ENCODE peak calls at places on chromosomes 12 and 14, in ten cellular contexts. T is HFFc6; I is NCI-H510A treated with DMSO at 0.1 percent for 48 hours; C is mesenchymal stem cell; X is mucosa of gallbladder; V is stimulated activated CD8-positive, alpha-beta memory T cell treated with anti-CD3 and anti-CD28 coated beads, Interleukin-7, amount 100 ng/mL, for 1 hour; F is glutamatergic neuron; Q is cardiac septum; N is CD4-positive, alpha-beta T cell; D is NCI-H1417. M is an unnamed sample.

GRCh38 chr12:67802723-67803122 is 154.2 kb downstream of the DYRK2 start:
- DNase-seq in T (no peak), I (no peak), C (no peak), X (no peak), V (no peak), F (no peak), Q (no peak), N (no peak), D (no peak), M (no peak)

GRCh38 chr12:5188413-5188930 is 144.8 kb downstream of the KCNA5 start:
- DNase-seq in T (no peak), I (no peak), C (no peak), X (no peak), V (no peak), F (no peak), Q (no peak), N (no peak), D (no peak), M (no peak)

GRCh38 chr14:24430143-24430681 is 458 bp downstream of the KHNYN start:
- DNase-seq in T (peak), I (peak), C (peak), X (peak), V (no peak), F (peak), Q (peak), N (peak), D (peak), M (peak)

GRCh38 chr12:54879132-54879531 is 24.8 kb downstream of the MUCL1 start:
- DNase-seq in T (no peak), I (peak), C (no peak), X (no peak), V (no peak), F (no peak), Q (no peak), N (no peak), D (no peak), M (no peak)

GRCh38 chr14:56199976-56200577 is 81.9 kb downstream of the PELI2 start:
- DNase-seq in T (no peak), I (no peak), C (peak), X (no peak), V (no peak), F (no peak), Q (no peak), N (no peak), D (no peak), M (no peak)

GRCh38 chr14:101197595-101198397 is 294.3 kb upstream of the RTL1 start:
- DNase-seq in T (no peak), I (no peak), C (no peak), X (no peak), V (no peak), F (no peak), Q (peak), N (no peak), D (no peak), M (no peak)

GRCh38 chr12:48969847-48970701 is 1.5 kb downstream of the WNT10B start:
- DNase-seq in T (no peak), I (no peak), C (peak), X (no peak), V (no peak), F (peak), Q (peak), N (peak), D (no peak), M (no peak)

GRCh38 chr12:106248177-106248848 is 493 bp upstream of the CKAP4 start:
- DNase-seq in T (peak), I (peak), C (peak), X (peak), V (no peak), F (peak), Q (peak), N (peak), D (peak), M (peak)

GRCh38 chr14:75979641-75980422 is 2.0 kb downstream of the TGFB3 start:
- DNase-seq in T (no peak), I (no peak), C (no peak), X (peak), V (no peak), F (no peak), Q (no peak), N (no peak), D (no peak), M (peak)

GRCh38 chr14:103260629-103261124 is 73.4 kb upstream of the EIF5 start:
- DNase-seq in T (peak), I (peak), C (peak), X (peak), V (no peak), F (no peak), Q (no peak), N (no peak), D (peak), M (peak)

GRCh38 chr12:112303004-112303403 is 79.2 kb downstream of the HECTD4 start:
- DNase-seq in T (peak), I (no peak), C (peak), X (no peak), V (peak), F (no peak), Q (no peak), N (peak), D (no peak), M (no peak)

GRCh38 chr12:129772463-129773169 is 131.2 kb downstream of the TMEM132D start:
- DNase-seq in T (no peak), I (no peak), C (no peak), X (no peak), V (no peak), F (no peak), Q (no peak), N (no peak), D (no peak), M (no peak)

GRCh38 chr14:101571004-101571403 is 9.7 kb downstream of the DIO3 start:
- DNase-seq in T (no peak), I (no peak), C (no peak), X (no peak), V (no peak), F (no peak), Q (no peak), N (no peak), D (no peak), M (no peak)

GRCh38 chr12:76558684-76559276 is 791 bp downstream of the OSBPL8 start:
- DNase-seq in T (peak), I (peak), C (peak), X (peak), V (peak), F (peak), Q (peak), N (peak), D (peak), M (peak)

GRCh38 chr14:24311837-24312615 is 724 bp downstream of the LTB4R start:
- DNase-seq in T (peak), I (no peak), C (no peak), X (no peak), V (no peak), F (no peak), Q (no peak), N (no peak), D (no peak), M (peak)

GRCh38 chr12:23555180-23555784 is 394.2 kb downstream of the SOX5 start:
- DNase-seq in T (no peak), I (no peak), C (no peak), X (no peak), V (no peak), F (no peak), Q (no peak), N (no peak), D (no peak), M (no peak)